ENCODE peak calls at places on chromosomes 12 and 14, in five cellular contexts. F is HT1080, L is astrocyte, T is NCI-H2081, Q is Peyer's patch. G is an unnamed sample.

GRCh38 chr12:20220339-20220738 is 148.0 kb upstream of the PDE3A start:
- DNase-seq in T (no peak), Q (no peak), F (peak; percentile 34), L (peak; percentile 31), G (no peak)

GRCh38 chr14:30855345-30856037 is 18.9 kb upstream of the COCH start:
- DNase-seq in L (no peak), T (no peak), Q (no peak), F (no peak), G (no peak)

GRCh38 chr14:65000868-65001600 is 14.3 kb downstream of the FNTB start:
- DNase-seq in F (no peak), T (no peak), L (peak; percentile 79), Q (no peak), G (no peak)

GRCh38 chr12:123139926-123140674 is 10.8 kb downstream of the PITPNM2 start:
- DNase-seq in Q (peak; percentile 24), T (no peak), L (peak; percentile 40), F (peak; percentile 72), G (no peak)

GRCh38 chr14:37232907-37233481 is 35.3 kb downstream of the MIPOL1 start:
- DNase-seq in L (peak; percentile 27), Q (no peak), T (peak; percentile 56), F (peak; percentile 46), G (peak; percentile 81)

GRCh38 chr14:102206901-102207300 is 67.2 kb downstream of the WDR20 start:
- DNase-seq in Q (no peak), T (no peak), F (no peak), L (no peak), G (no peak)

GRCh38 chr12:107574691-107575090 is 110.9 kb upstream of the PWP1 start:
- DNase-seq in Q (no peak), F (no peak), T (no peak), L (no peak), G (no peak)

GRCh38 chr12:91988076-91988475 is 157.6 kb downstream of the BTG1 start:
- DNase-seq in T (no peak), L (peak; percentile 14), Q (no peak), F (peak; percentile 44), G (no peak)

GRCh38 chr12:89370850-89371249 is 18.5 kb upstream of the DUSP6 start:
- DNase-seq in L (peak; percentile 97), Q (no peak), T (no peak), F (peak; percentile 99), G (no peak)

GRCh38 chr12:96989916-96990315 is 82.9 kb downstream of the NEDD1 start:
- DNase-seq in F (no peak), Q (no peak), L (peak; percentile 7), T (peak; percentile 62), G (no peak)

GRCh38 chr14:55152052-55152753 is 23.2 kb downstream of the LGALS3 start:
- DNase-seq in F (no peak), Q (no peak), T (no peak), L (peak; percentile 19), G (no peak)

GRCh38 chr12:43109626-43110345 is 442.2 kb downstream of the ADAMTS20 start:
- DNase-seq in F (no peak), Q (no peak), T (no peak), L (peak; percentile 23), G (no peak)

G was measured in DMS79 treated with DMSO at 0.1 percent for 48 hours.